ENCODE peak calls at places on chromosome 12, in five cellular contexts. X, R, J, O and N are unnamed samples.

GRCh38 chr12:15525414-15525813 is 203.1 kb downstream of the PTPRO start:
- DNase-seq in R (no peak), O (no peak), J (no peak), X (no peak), N (no peak)

GRCh38 chr12:120711411-120711810 is 1.2 kb downstream of the UNC119B start:
- DNase-seq in O (peak; percentile 37), J (no peak), X (no peak), R (peak; percentile 7), N (no peak)

GRCh38 chr12:18824287-18824686 is 86.4 kb downstream of the CAPZA3 start:
- DNase-seq in O (no peak), X (no peak), J (no peak), R (no peak), N (no peak)

GRCh38 chr12:121611306-121611705 is 15.0 kb upstream of the ORAI1 start:
- DNase-seq in J (no peak), O (no peak), R (no peak), X (no peak), N (no peak)

GRCh38 chr12:6312529-6313325 is 2.2 kb downstream of the PLEKHG6 start:
- DNase-seq in O (no peak), J (no peak), R (peak; percentile 69), X (no peak), N (no peak)

GRCh38 chr12:56241424-56242205 is 11.8 kb downstream of the SLC39A5 start:
- DNase-seq in X (no peak), O (no peak), R (no peak), J (no peak), N (no peak)

GRCh38 chr12:6790496-6791150 is 1.3 kb downstream of the CD4 start:
- DNase-seq in J (no peak), R (no peak), O (no peak), X (no peak), N (no peak)

GRCh38 chr12:50240096-50240791 is 43.1 kb downstream of the LIMA1 start:
- DNase-seq in X (no peak), J (no peak), O (no peak), R (no peak), N (no peak)

GRCh38 chr12:67943295-67943892 is 45.9 kb upstream of the IFNG-AS1 start:
- DNase-seq in J (peak; percentile 51), O (peak; percentile 46), R (peak; percentile 78), X (peak; percentile 23), N (peak; percentile 100)

GRCh38 chr12:75854681-75855309 is 176.8 kb downstream of the PHLDA1 start:
- DNase-seq in X (no peak), J (peak; percentile 57), R (peak; percentile 71), O (no peak), N (no peak)

GRCh38 chr12:75837700-75838099 is 193.9 kb downstream of the PHLDA1 start:
- DNase-seq in X (no peak), O (no peak), J (no peak), R (no peak), N (no peak)

GRCh38 chr12:50728417-50728816 is 35.5 kb upstream of the ATF1 start:
- DNase-seq in O (no peak), R (no peak), J (no peak), X (no peak), N (no peak)

GRCh38 chr12:105330938-105331804 is 680 bp downstream of the C12orf75 start:
- DNase-seq in O (no peak), R (no peak), J (no peak), X (no peak), N (no peak)

GRCh38 chr12:56286044-56286830 is 13.9 kb downstream of the CS start:
- DNase-seq in R (no peak), J (no peak), O (no peak), X (no peak), N (no peak)

GRCh38 chr12:42859612-42860011 is 270.1 kb upstream of the PRICKLE1 start:
- DNase-seq in J (no peak), R (no peak), X (no peak), O (no peak), N (no peak)

GRCh38 chr12:120199025-120199424 is 1.9 kb downstream of the RPLP0 start:
- DNase-seq in O (no peak), J (no peak), R (no peak), X (no peak), N (no peak)

GRCh38 chr12:55996715-55997534 is at the start of gene SUOX:
- DNase-seq in X (no peak), O (peak; percentile 99), R (peak; percentile 99), J (peak; percentile 88), N (peak; percentile 94)

GRCh38 chr12:1935700-1936378 is 17.4 kb upstream of the CACNA2D4 start:
- DNase-seq in O (no peak), X (no peak), R (no peak), J (no peak), N (no peak)

GRCh38 chr12:62679569-62679968 is 212.9 kb downstream of the MON2 start:
- DNase-seq in X (no peak), O (no peak), R (no peak), J (no peak), N (no peak)

GRCh38 chr12:89393551-89394121 is 41.3 kb upstream of the DUSP6 start:
- DNase-seq in J (no peak), X (no peak), R (no peak), O (no peak), N (no peak)

GRCh38 chr12:111842556-111843396 is 748 bp downstream of the MAPKAPK5 start:
- DNase-seq in X (no peak), O (peak; percentile 25), J (no peak), R (peak; percentile 10), N (no peak)

GRCh38 chr12:188910-189621 is 24.9 kb downstream of the SLC6A12 start:
- DNase-seq in R (peak; percentile 86), J (no peak), O (peak; percentile 75), X (no peak), N (no peak)

GRCh38 chr12:131573631-131574396 is 137.1 kb upstream of the SFSWAP start:
- DNase-seq in X (no peak), O (no peak), R (no peak), J (no peak), N (no peak)